ENCODE peak calls at places on chromosomes 12 and 14, in six cellular contexts. H is IMR-90, P is neuronal stem cell, K is H9, C is mesenchymal stem cell, J is mesendoderm. Q is an unnamed sample.

GRCh38 chr12:119804011-119804641 is 73.0 kb downstream of the CIT start:
- DNase-seq in C (peak), K (peak), P (peak), J (peak), H (peak), Q (peak)

GRCh38 chr14:75011356-75012097 is 8.8 kb downstream of the EIF2B2 start:
- DNase-seq in K (no peak), J (no peak), P (no peak), H (peak), C (peak), Q (peak)

GRCh38 chr14:92645841-92646478 is 102.5 kb downstream of the LGMN start:
- DNase-seq in J (no peak), K (no peak), P (no peak), H (peak), C (peak), Q (peak)

GRCh38 chr14:68840454-68840853 is 47.6 kb upstream of the ZFP36L1 start:
- DNase-seq in H (no peak), J (no peak), K (no peak), P (no peak), C (no peak), Q (peak)

GRCh38 chr12:50039151-50039835 is 14.0 kb upstream of the RACGAP1 start:
- DNase-seq in K (peak), P (peak), J (peak), C (peak), H (peak), Q (peak)

GRCh38 chr12:116065561-116065960 is 211.9 kb downstream of the MED13L start:
- DNase-seq in P (no peak), J (no peak), K (no peak), H (no peak), C (no peak), Q (no peak)

GRCh38 chr12:31749024-31749704 is 20.3 kb upstream of the AMN1 start:
- DNase-seq in J (peak), C (peak), P (no peak), H (peak), K (peak), Q (peak)

GRCh38 chr14:86057018-86057667 is 527.2 kb downstream of the FLRT2 start:
- DNase-seq in K (no peak), P (no peak), C (peak), J (peak), H (peak), Q (no peak)

GRCh38 chr12:122880155-122880605 is 15.7 kb downstream of the VPS37B start:
- DNase-seq in K (no peak), P (no peak), C (peak), H (peak), J (no peak), Q (peak)

GRCh38 chr12:105292705-105293104 is 37.8 kb upstream of the C12orf75 start:
- DNase-seq in H (peak), P (no peak), J (no peak), C (no peak), K (no peak), Q (no peak)

GRCh38 chr14:73802431-73803188 is 49.0 kb upstream of the PTGR2 start:
- DNase-seq in C (peak), K (peak), H (no peak), P (no peak), J (peak), Q (no peak)

GRCh38 chr14:89384636-89385035 is 32.4 kb downstream of the FOXN3 start:
- DNase-seq in J (no peak), C (no peak), P (no peak), K (no peak), H (no peak), Q (no peak)

GRCh38 chr12:81337891-81338290 is 260.0 kb downstream of the ACSS3 start:
- DNase-seq in J (no peak), H (no peak), K (no peak), C (no peak), P (no peak), Q (no peak)

GRCh38 chr12:104215638-104216297 is at the start of gene TXNRD1:
- DNase-seq in J (peak), K (peak), H (peak), P (peak), C (peak), Q (peak)

GRCh38 chr12:79706676-79707075 is 15.9 kb upstream of the PAWR start:
- DNase-seq in H (no peak), J (no peak), P (no peak), C (no peak), K (no peak), Q (peak)

GRCh38 chr14:95727084-95727700 is 13.3 kb upstream of the TCL1A start:
- DNase-seq in C (no peak), P (no peak), J (no peak), K (no peak), H (no peak), Q (no peak)

GRCh38 chr12:122356192-122356635 is 66.3 kb downstream of the CLIP1 start:
- DNase-seq in P (peak), K (peak), H (peak), J (peak), C (peak), Q (peak)

GRCh38 chr12:76346798-76347420 is 1.3 kb downstream of the BBS10 start:
- DNase-seq in H (peak), C (peak), J (peak), K (no peak), P (no peak), Q (no peak)

GRCh38 chr12:5593056-5593455 is 161.1 kb downstream of the NTF3 start:
- DNase-seq in H (no peak), C (no peak), P (no peak), K (no peak), J (no peak), Q (no peak)

GRCh38 chr14:65243766-65244442 is 141.6 kb upstream of the MAX start:
- DNase-seq in J (no peak), H (peak), K (no peak), C (no peak), P (no peak), Q (no peak)

GRCh38 chr14:95146079-95146771 is 11.1 kb downstream of the DICER1 start:
- DNase-seq in C (no peak), H (no peak), K (no peak), J (no peak), P (no peak), Q (no peak)

GRCh38 chr12:115233891-115234543 is 550.0 kb upstream of the TBX3 start:
- DNase-seq in J (peak), C (no peak), H (no peak), K (peak), P (no peak), Q (peak)

GRCh38 chr12:113030875-113031525 is 25.5 kb upstream of the DTX1 start:
- DNase-seq in J (peak), K (peak), H (peak), P (peak), C (peak), Q (peak)

GRCh38 chr12:49652921-49653520 is 29.7 kb downstream of the PRPF40B start:
- DNase-seq in P (no peak), J (no peak), H (no peak), K (no peak), C (no peak), Q (peak)

GRCh38 chr12:3325736-3326135 is 165.3 kb upstream of the PRMT8 start:
- DNase-seq in J (no peak), K (no peak), H (no peak), C (no peak), P (no peak), Q (no peak)

GRCh38 chr12:113071427-113072112 is 15.0 kb downstream of the DTX1 start:
- DNase-seq in H (no peak), C (no peak), J (no peak), P (no peak), K (peak), Q (no peak)

GRCh38 chr12:99600388-99600787 is 47.2 kb upstream of the GARIN6 start:
- DNase-seq in J (no peak), P (no peak), C (no peak), H (no peak), K (no peak), Q (no peak)

GRCh38 chr12:1691123-1692007 is 495 bp downstream of the ADIPOR2 start:
- DNase-seq in J (peak), C (peak), K (no peak), P (peak), H (no peak), Q (peak)

GRCh38 chr12:41254546-41254945 is 66.4 kb downstream of the PDZRN4 start:
- DNase-seq in K (no peak), H (no peak), C (peak), J (no peak), P (no peak), Q (no peak)

GRCh38 chr12:92078167-92079053 is 67.2 kb downstream of the BTG1 start:
- DNase-seq in H (peak), P (no peak), C (peak), K (no peak), J (peak), Q (no peak)

GRCh38 chr14:55160989-55161388 is 30.4 kb downstream of the DLGAP5 start:
- DNase-seq in H (peak), C (peak), J (no peak), P (no peak), K (no peak), Q (peak)

GRCh38 chr14:51093371-51094281 is 1.3 kb downstream of the TRIM9 start:
- DNase-seq in C (no peak), J (peak), P (peak), H (no peak), K (peak), Q (no peak)

GRCh38 chr14:97779140-97779539 is 982.0 kb downstream of the VRK1 start:
- DNase-seq in H (no peak), C (no peak), P (no peak), J (no peak), K (no peak), Q (no peak)

GRCh38 chr14:80475074-80475473 is 263.8 kb upstream of the DIO2 start:
- DNase-seq in H (peak), J (no peak), K (no peak), C (peak), P (no peak), Q (no peak)

GRCh38 chr14:55867726-55868125 is 250.5 kb upstream of the PELI2 start:
- DNase-seq in H (peak), J (no peak), P (no peak), K (no peak), C (no peak), Q (peak)

GRCh38 chr14:66111891-66112290 is 374.3 kb upstream of the CCDC196 start:
- DNase-seq in K (no peak), P (no peak), C (no peak), J (no peak), H (no peak), Q (peak)

GRCh38 chr12:107543841-107544240 is 141.8 kb upstream of the PWP1 start:
- DNase-seq in K (no peak), P (no peak), H (no peak), J (no peak), C (no peak), Q (no peak)

GRCh38 chr12:107541001-107541400 is 144.6 kb upstream of the PWP1 start:
- DNase-seq in C (no peak), H (no peak), J (no peak), K (no peak), P (no peak), Q (no peak)

GRCh38 chr12:107547421-107547820 is 138.2 kb upstream of the PWP1 start:
- DNase-seq in J (no peak), K (no peak), H (no peak), P (no peak), C (no peak), Q (no peak)

GRCh38 chr12:107545737-107546363 is 139.7 kb upstream of the PWP1 start:
- DNase-seq in H (peak), J (no peak), C (no peak), K (no peak), P (no peak), Q (no peak)

DNA sequence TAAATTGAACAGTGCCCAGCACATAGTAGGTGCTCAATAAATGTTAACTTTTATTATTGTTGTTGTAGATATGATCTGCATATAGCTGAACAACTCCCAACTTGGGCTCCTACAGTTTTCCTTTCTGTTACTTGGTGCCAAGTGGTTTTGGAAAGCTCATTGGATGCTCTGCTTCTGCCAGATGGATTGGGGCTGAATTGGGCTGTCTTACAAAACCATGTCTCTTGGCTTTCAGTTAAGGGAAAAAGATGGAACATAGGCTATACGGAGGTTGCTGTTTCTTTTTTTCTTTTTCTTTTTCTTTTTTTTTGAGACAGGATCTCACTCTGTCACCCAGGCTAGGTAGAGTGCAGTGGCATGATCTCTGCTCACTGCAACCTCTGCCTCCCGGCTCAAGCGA is 140.7 kb upstream of the PWP1 start:
- DNase-seq in J (no peak), K (no peak), P (no peak), C (no peak), H (no peak), Q (no peak)
- H3K4me2 ChIP-seq in J (no peak), K (no peak), P (no peak), C (no peak), H (no peak), Q (no peak)

DNA sequence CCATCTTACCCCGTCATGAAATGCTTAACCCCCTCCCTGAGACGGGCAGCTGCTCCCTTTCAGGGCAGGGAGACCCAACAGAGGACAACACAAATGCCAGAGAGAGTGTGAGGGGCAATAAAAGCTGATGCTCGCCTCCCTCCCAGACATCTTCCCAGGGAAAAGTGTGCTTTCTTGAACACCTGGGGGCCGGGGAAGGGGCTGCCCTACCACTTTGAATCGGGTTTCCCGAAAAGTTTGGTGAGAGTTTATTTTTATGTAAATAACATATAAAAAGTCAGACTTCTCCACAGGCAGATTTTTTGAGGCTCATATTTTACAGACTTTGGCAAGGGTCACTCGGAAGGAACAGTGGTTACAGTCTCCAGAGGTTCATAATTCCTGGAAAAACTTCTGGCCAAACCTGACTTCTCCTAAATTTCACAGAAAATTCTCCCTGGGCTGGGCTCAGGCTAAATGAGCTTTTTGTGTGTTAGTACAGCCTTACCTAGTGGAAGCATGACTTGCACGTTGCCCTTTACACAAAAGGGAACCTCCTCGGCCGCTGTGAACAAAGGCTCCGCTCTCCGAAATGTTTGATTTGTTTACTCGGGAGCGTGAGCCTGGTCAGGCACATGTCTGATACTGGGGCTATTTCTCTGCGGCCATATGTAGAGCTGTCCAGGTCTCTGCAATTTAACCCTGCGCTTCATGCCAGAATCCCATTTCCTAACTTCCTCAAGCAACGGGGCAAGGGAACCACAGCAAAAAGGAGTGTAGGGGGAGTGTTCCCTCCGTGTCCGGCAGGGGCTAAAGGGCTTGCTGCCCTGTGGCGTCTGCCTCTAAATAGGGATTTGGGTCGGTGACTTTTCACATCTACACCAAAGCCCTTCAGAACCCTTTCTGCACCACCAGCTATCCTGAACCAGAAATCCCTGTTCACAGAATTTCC is 3.4 kb downstream of the RTL1 start:
- DNase-seq in K (peak), P (peak), J (peak), H (no peak), C (peak), Q (no peak)
- H3K18ac ChIP-seq in K (no peak), P (peak), J (peak), H (no peak), C (no peak), Q (no peak)

GRCh38 chr12:108827941-108828340 is 29.4 kb downstream of the SSH1 start:
- DNase-seq in H (no peak), K (no peak), P (no peak), J (no peak), C (no peak), Q (no peak)
- H2AK5ac ChIP-seq in H (peak), K (peak), P (no peak), J (no peak), C (peak), Q (no peak)

DNA sequence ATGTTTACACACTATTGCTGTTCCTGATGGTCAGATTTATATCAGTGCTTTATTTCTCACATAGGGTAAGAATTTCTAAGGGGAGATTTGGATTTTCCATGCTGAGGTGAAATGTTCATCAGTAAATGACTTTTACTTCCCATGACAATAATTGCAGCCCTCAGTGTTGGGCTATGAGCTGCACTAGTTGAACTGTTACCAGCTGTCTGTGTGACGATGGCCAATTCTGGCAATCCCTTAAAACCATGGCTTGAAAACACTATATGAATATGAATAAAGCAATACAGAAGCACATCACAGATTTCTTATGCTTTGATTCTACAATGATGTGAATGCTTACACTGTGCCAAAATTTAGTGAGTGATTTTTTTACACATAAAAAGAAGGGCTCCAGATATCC is 52.3 kb downstream of the SLC38A4 start:
- DNase-seq in P (no peak), C (no peak), H (no peak), J (no peak), K (no peak), Q (no peak)
- H3K4me2 ChIP-seq in P (no peak), C (peak), H (peak), J (no peak), K (no peak), Q (no peak)

GRCh38 chr12:131219173-131220006 is 265.7 kb downstream of the ADGRD1 start:
- DNase-seq in P (no peak), C (no peak), K (no peak), J (no peak), H (no peak), Q (no peak)

GRCh38 chr12:131217024-131217586 is 263.4 kb downstream of the ADGRD1 start:
- DNase-seq in P (no peak), H (no peak), C (no peak), J (peak), K (peak), Q (no peak)

GRCh38 chr12:131221061-131221945 is 267.6 kb downstream of the ADGRD1 start:
- DNase-seq in K (peak), C (no peak), J (no peak), P (no peak), H (no peak), Q (no peak)

GRCh38 chr12:131220007-131220685 is 266.4 kb downstream of the ADGRD1 start:
- DNase-seq in J (no peak), C (no peak), K (no peak), P (no peak), H (no peak), Q (no peak)

DNA sequence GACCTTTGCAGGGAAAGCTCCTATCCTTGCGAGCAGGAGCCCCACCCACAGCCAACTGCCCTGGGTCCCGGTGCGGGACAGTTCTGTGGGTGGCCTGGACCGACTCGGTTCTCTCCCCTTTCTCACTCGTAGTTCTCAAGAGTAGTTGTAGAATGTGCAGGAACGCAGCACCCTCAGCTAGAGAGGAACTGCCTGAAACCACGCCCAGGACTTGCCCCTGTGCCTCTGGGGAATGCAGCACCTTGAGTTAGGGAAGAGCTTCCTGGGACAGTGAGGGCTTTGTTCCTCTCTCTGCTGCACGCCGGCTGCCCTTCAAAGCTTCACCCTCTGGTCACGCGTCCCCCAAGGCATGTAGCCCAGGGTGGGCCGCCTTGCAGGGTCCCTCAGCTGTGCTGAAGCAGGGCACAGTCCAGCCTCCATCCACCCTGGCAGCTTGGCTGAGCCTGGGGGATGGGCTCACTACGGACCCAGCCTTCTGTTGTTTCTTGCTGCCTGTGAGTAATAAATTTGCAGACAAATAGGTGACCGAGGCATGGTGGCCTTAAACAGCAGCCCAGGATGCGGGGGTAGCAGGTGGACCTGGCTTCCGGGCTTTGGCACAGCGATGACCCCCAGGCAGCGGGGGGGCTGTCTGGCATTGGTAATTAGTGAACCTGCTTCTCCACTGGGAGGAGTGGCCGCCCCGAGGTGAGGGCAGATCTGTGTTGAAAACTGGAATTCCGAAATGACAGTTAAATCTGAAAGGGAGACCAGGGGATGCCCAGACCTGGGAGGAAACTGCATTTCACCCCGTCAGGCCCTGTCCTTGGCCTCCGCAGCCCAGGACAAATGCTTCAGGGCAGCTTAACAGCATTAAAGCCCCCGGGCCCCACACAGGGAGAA is 264.8 kb downstream of the ADGRD1 start:
- DNase-seq in K (peak), H (no peak), C (no peak), P (no peak), J (peak), Q (peak)
- H3K18ac ChIP-seq in K (peak), H (no peak), C (no peak), P (peak), J (peak), Q (no peak)

Q was measured in trophoblast cell.